ENCODE peak calls at places on chromosomes 7 and 10, in five cellular contexts. One of them, this sample, is unnamed.

GRCh38 chr7:37062019-37062418 is 337.7 kb upstream of the AOAH start:
- DNase-seq in brain microvascular endothelial cell: no peak
- DNase-seq in heart left ventricle: no peak
- DNase-seq in right atrium auricular region: no peak
- DNase-seq in choroid plexus epithelial cell: no peak
- DNase-seq in this sample: no peak

GRCh38 chr7:140155428-140155827 is 21.4 kb downstream of the KDM7A start:
- DNase-seq in choroid plexus epithelial cell: no peak
- DNase-seq in right atrium auricular region: no peak
- DNase-seq in heart left ventricle: no peak
- DNase-seq in brain microvascular endothelial cell: no peak
- DNase-seq in this sample: no peak

GRCh38 chr7:94374721-94375120 is 20.0 kb upstream of the COL1A2 start:
- DNase-seq in heart left ventricle: no peak
- DNase-seq in right atrium auricular region: no peak
- DNase-seq in brain microvascular endothelial cell: no peak
- DNase-seq in choroid plexus epithelial cell: peak; percentile 38
- DNase-seq in this sample: no peak

GRCh38 chr7:11237742-11238141 is 264.1 kb downstream of the PHF14 start:
- DNase-seq in heart left ventricle: no peak
- DNase-seq in brain microvascular endothelial cell: no peak
- DNase-seq in choroid plexus epithelial cell: no peak
- DNase-seq in right atrium auricular region: no peak
- DNase-seq in this sample: no peak

GRCh38 chr7:16564909-16565426 is 38.3 kb downstream of the LRRC72 start:
- DNase-seq in choroid plexus epithelial cell: peak; percentile 76
- DNase-seq in brain microvascular endothelial cell: peak; percentile 18
- DNase-seq in right atrium auricular region: no peak
- DNase-seq in heart left ventricle: no peak
- DNase-seq in this sample: no peak

GRCh38 chr10:61964059-61964709 is 62.7 kb downstream of the ARID5B start:
- DNase-seq in heart left ventricle: no peak
- DNase-seq in brain microvascular endothelial cell: no peak
- DNase-seq in choroid plexus epithelial cell: peak; percentile 52
- DNase-seq in right atrium auricular region: no peak
- DNase-seq in this sample: no peak

GRCh38 chr10:80413152-80413996 is 5.0 kb downstream of the PRXL2A start:
- DNase-seq in choroid plexus epithelial cell: peak; percentile 75
- DNase-seq in heart left ventricle: no peak
- DNase-seq in brain microvascular endothelial cell: peak; percentile 59
- DNase-seq in right atrium auricular region: no peak
- DNase-seq in this sample: no peak

GRCh38 chr7:28761485-28761884 is 196.6 kb downstream of the TRIL start:
- DNase-seq in heart left ventricle: no peak
- DNase-seq in choroid plexus epithelial cell: peak; percentile 25
- DNase-seq in right atrium auricular region: no peak
- DNase-seq in brain microvascular endothelial cell: no peak
- DNase-seq in this sample: no peak

GRCh38 chr10:26725837-26726727 is 28.6 kb downstream of the PDSS1 start:
- DNase-seq in brain microvascular endothelial cell: no peak
- DNase-seq in heart left ventricle: peak; percentile 47
- DNase-seq in right atrium auricular region: no peak
- DNase-seq in choroid plexus epithelial cell: peak; percentile 85
- DNase-seq in this sample: no peak

GRCh38 chr10:3122034-3122433 is 50.5 kb downstream of the PITRM1 start:
- DNase-seq in choroid plexus epithelial cell: no peak
- DNase-seq in right atrium auricular region: no peak
- DNase-seq in heart left ventricle: no peak
- DNase-seq in brain microvascular endothelial cell: no peak
- DNase-seq in this sample: no peak

GRCh38 chr7:129091484-129092002 is 36.6 kb upstream of the TNPO3 start:
- DNase-seq in choroid plexus epithelial cell: peak; percentile 67
- DNase-seq in heart left ventricle: peak; percentile 66
- DNase-seq in right atrium auricular region: peak; percentile 84
- DNase-seq in brain microvascular endothelial cell: peak; percentile 76
- DNase-seq in this sample: peak; percentile 96

GRCh38 chr7:141178486-141179135 is 104.7 kb downstream of the TMEM178B start:
- DNase-seq in brain microvascular endothelial cell: no peak
- DNase-seq in heart left ventricle: no peak
- DNase-seq in choroid plexus epithelial cell: no peak
- DNase-seq in right atrium auricular region: no peak
- DNase-seq in this sample: no peak

GRCh38 chr10:30294506-30295280 is 54.4 kb downstream of the MTPAP start:
- DNase-seq in choroid plexus epithelial cell: no peak
- DNase-seq in brain microvascular endothelial cell: no peak
- DNase-seq in right atrium auricular region: no peak
- DNase-seq in heart left ventricle: no peak
- DNase-seq in this sample: no peak

GRCh38 chr10:65570143-65571010 is 1355.5 kb upstream of the LRRTM3 start:
- DNase-seq in choroid plexus epithelial cell: peak; percentile 59
- DNase-seq in brain microvascular endothelial cell: peak; percentile 29
- DNase-seq in right atrium auricular region: no peak
- DNase-seq in heart left ventricle: peak; percentile 30
- DNase-seq in this sample: no peak

GRCh38 chr7:66950763-66951162 is 29.7 kb downstream of the TMEM248 start:
- DNase-seq in right atrium auricular region: no peak
- DNase-seq in heart left ventricle: no peak
- DNase-seq in choroid plexus epithelial cell: peak; percentile 40
- DNase-seq in brain microvascular endothelial cell: peak; percentile 64
- DNase-seq in this sample: no peak

GRCh38 chr7:129951076-129952011 is 1.4 kb downstream of the UBE2H start:
- DNase-seq in right atrium auricular region: no peak
- DNase-seq in heart left ventricle: peak; percentile 44
- DNase-seq in choroid plexus epithelial cell: peak; percentile 37
- DNase-seq in brain microvascular endothelial cell: peak; percentile 11
- DNase-seq in this sample: no peak

GRCh38 chr10:51029172-51029641 is 45.1 kb upstream of the PRKG1 start:
- DNase-seq in right atrium auricular region: no peak
- DNase-seq in choroid plexus epithelial cell: no peak
- DNase-seq in brain microvascular endothelial cell: no peak
- DNase-seq in heart left ventricle: no peak
- DNase-seq in this sample: no peak

GRCh38 chr10:8331896-8332729 is 277.6 kb downstream of the GATA3 start:
- DNase-seq in right atrium auricular region: no peak
- DNase-seq in choroid plexus epithelial cell: peak; percentile 33
- DNase-seq in heart left ventricle: peak; percentile 12
- DNase-seq in brain microvascular endothelial cell: peak; percentile 2
- DNase-seq in this sample: no peak

GRCh38 chr10:34739915-34740314 is 75.2 kb downstream of the PARD3 start:
- DNase-seq in heart left ventricle: peak; percentile 54
- DNase-seq in brain microvascular endothelial cell: peak; percentile 75
- DNase-seq in choroid plexus epithelial cell: peak; percentile 89
- DNase-seq in right atrium auricular region: no peak
- DNase-seq in this sample: no peak

GRCh38 chr10:97762816-97763215 is 9.0 kb downstream of the SFRP5 start:
- DNase-seq in brain microvascular endothelial cell: peak; percentile 2
- DNase-seq in choroid plexus epithelial cell: peak; percentile 71
- DNase-seq in right atrium auricular region: no peak
- DNase-seq in heart left ventricle: no peak
- DNase-seq in this sample: no peak

GRCh38 chr10:33509231-33509871 is 174.9 kb upstream of the NRP1 start:
- DNase-seq in choroid plexus epithelial cell: peak; percentile 90
- DNase-seq in right atrium auricular region: peak; percentile 78
- DNase-seq in heart left ventricle: peak; percentile 12
- DNase-seq in brain microvascular endothelial cell: peak; percentile 92
- DNase-seq in this sample: no peak

GRCh38 chr10:111107023-111107422 is 30.2 kb downstream of the ADRA2A start:
- DNase-seq in right atrium auricular region: no peak
- DNase-seq in heart left ventricle: no peak
- DNase-seq in choroid plexus epithelial cell: no peak
- DNase-seq in brain microvascular endothelial cell: no peak
- DNase-seq in this sample: no peak
- TF ChIP-seq CTCF in right atrium auricular region: no peak
- TF ChIP-seq CTCF in heart left ventricle: no peak
- TF ChIP-seq CTCF in choroid plexus epithelial cell: no peak
- TF ChIP-seq CTCF in brain microvascular endothelial cell: no peak
- TF ChIP-seq CTCF in this sample: no peak

GRCh38 chr7:95471076-95471475 is 14.7 kb upstream of the ASB4 start:
- DNase-seq in right atrium auricular region: no peak
- DNase-seq in brain microvascular endothelial cell: no peak
- DNase-seq in heart left ventricle: no peak
- DNase-seq in choroid plexus epithelial cell: no peak
- DNase-seq in this sample: no peak
- TF ChIP-seq CTCF in right atrium auricular region: no peak
- TF ChIP-seq CTCF in brain microvascular endothelial cell: no peak
- TF ChIP-seq CTCF in heart left ventricle: no peak
- TF ChIP-seq CTCF in choroid plexus epithelial cell: no peak
- TF ChIP-seq CTCF in this sample: no peak

DNA sequence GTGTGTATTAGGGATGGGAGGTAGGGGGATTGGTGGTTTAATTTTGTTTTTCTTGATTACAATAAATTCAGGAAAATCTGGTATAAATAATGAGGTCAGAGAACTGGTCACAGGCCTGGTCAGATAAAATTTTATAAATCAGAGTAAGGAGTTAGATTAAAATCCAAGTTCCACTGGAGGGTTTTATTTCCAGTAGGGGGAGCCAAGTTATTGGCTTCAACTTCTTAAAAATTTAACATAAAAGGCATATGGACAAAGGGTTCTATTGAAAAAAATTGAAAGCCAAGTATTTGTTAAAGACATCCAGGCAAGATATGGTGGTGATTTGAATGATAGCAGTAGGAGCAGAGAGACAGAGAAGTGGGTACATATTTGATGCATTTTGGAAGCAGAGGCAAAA is 763.3 kb downstream of the SORCS1 start:
- DNase-seq in choroid plexus epithelial cell: peak; percentile 65
- DNase-seq in heart left ventricle: no peak
- DNase-seq in right atrium auricular region: no peak
- DNase-seq in brain microvascular endothelial cell: no peak
- DNase-seq in this sample: no peak
- TF ChIP-seq CTCF in choroid plexus epithelial cell: peak; percentile 62
- TF ChIP-seq CTCF in heart left ventricle: peak; percentile 12
- TF ChIP-seq CTCF in right atrium auricular region: no peak
- TF ChIP-seq CTCF in brain microvascular endothelial cell: no peak
- TF ChIP-seq CTCF in this sample: no peak

DNA sequence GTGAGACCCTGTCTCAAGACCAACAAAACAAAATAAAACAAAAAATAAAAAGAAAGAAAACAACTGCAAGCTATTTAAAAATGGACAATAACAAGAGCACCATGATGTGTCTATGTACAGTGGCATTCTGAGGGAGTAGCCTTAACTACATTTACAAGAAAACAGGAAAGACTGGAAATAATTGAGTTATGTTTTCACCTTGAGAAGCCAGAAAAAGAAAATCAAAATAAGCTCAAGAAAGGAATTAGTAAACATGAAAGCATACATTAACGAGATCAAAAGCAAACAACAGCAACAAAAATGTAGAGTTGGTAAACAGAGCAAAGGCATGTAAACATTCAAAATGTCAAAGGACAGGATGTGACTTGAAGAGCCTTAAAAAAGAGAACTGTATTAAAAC is 36.7 kb downstream of the TEX36 start:
- DNase-seq in right atrium auricular region: no peak
- DNase-seq in brain microvascular endothelial cell: no peak
- DNase-seq in heart left ventricle: no peak
- DNase-seq in choroid plexus epithelial cell: no peak
- DNase-seq in this sample: no peak
- TF ChIP-seq CTCF in right atrium auricular region: no peak
- TF ChIP-seq CTCF in brain microvascular endothelial cell: no peak
- TF ChIP-seq CTCF in heart left ventricle: no peak
- TF ChIP-seq CTCF in choroid plexus epithelial cell: no peak
- TF ChIP-seq CTCF in this sample: no peak

DNA sequence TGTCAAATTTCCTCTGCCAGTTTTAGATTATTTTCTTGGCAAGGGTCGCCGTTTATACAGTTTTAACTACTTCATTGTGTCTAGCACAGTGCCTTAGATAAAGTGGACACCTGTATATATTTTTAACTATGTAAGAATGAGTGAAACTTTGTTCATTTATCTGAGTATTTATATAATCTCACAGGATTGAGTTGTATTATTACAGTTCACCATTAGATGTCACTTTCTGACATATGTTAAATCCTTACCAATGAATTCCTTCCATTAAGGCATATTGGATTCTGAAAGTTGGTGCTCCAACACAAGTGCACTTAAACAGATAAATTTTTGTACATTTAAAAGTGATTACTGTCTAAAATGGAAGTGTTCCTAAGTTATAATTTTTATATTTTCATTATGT is 43.0 kb downstream of the ZMYND11 start:
- DNase-seq in choroid plexus epithelial cell: peak; percentile 80
- DNase-seq in right atrium auricular region: no peak
- DNase-seq in heart left ventricle: no peak
- DNase-seq in brain microvascular endothelial cell: no peak
- DNase-seq in this sample: no peak
- TF ChIP-seq CTCF in choroid plexus epithelial cell: peak; percentile 42
- TF ChIP-seq CTCF in right atrium auricular region: no peak
- TF ChIP-seq CTCF in heart left ventricle: peak; percentile 37
- TF ChIP-seq CTCF in brain microvascular endothelial cell: no peak
- TF ChIP-seq CTCF in this sample: no peak

DNA sequence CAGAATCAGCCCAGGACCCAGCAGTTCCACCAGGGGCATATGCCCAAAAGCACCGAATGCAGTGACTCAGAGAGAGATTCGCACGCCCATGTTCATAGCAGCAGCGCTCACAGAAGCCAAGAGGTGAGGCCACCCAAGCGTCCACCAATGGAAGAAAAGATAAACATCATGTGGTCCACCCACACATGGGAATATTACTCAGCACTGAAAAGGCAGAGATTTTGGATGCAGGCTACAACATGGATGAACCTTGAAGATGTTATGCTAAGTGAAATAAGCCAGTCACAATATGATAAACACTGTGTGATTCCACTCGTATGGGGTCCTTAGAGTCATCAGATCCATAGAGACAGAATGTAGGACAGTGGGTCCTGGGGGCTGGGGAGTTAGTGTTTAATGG is 427.4 kb downstream of the DNAJB6 start:
- DNase-seq in choroid plexus epithelial cell: no peak
- DNase-seq in brain microvascular endothelial cell: no peak
- DNase-seq in heart left ventricle: no peak
- DNase-seq in right atrium auricular region: no peak
- DNase-seq in this sample: no peak
- TF ChIP-seq CTCF in choroid plexus epithelial cell: no peak
- TF ChIP-seq CTCF in brain microvascular endothelial cell: no peak
- TF ChIP-seq CTCF in heart left ventricle: no peak
- TF ChIP-seq CTCF in right atrium auricular region: no peak
- TF ChIP-seq CTCF in this sample: no peak

This sample was measured in omental fat pad.